ENCODE peak calls at places on chromosomes 12 and 14, in five cellular contexts. One of them, this sample, is unnamed.

GRCh38 chr12:118958520-118958919 is 22.8 kb upstream of the SRRM4 start:
- DNase-seq in pancreas: no peak
- DNase-seq in adrenal gland: no peak
- DNase-seq in astrocyte of the spinal cord: no peak
- DNase-seq in esophagus muscularis mucosa: no peak
- DNase-seq in this sample: no peak

GRCh38 chr12:19642305-19642704 is 203.0 kb downstream of the AEBP2 start:
- DNase-seq in pancreas: no peak
- DNase-seq in astrocyte of the spinal cord: no peak
- DNase-seq in adrenal gland: no peak
- DNase-seq in esophagus muscularis mucosa: peak; percentile 66
- DNase-seq in this sample: no peak

GRCh38 chr14:99753225-99754140 is 39.7 kb upstream of the EML1 start:
- DNase-seq in adrenal gland: peak; percentile 10
- DNase-seq in pancreas: peak; percentile 29
- DNase-seq in esophagus muscularis mucosa: no peak
- DNase-seq in astrocyte of the spinal cord: no peak
- DNase-seq in this sample: no peak

GRCh38 chr12:93572712-93573551 is 457 bp downstream of the SOCS2 start:
- DNase-seq in pancreas: peak; percentile 65
- DNase-seq in astrocyte of the spinal cord: peak; percentile 32
- DNase-seq in adrenal gland: peak; percentile 48
- DNase-seq in esophagus muscularis mucosa: no peak
- DNase-seq in this sample: no peak

GRCh38 chr14:100619382-100620305 is 32.4 kb upstream of the BEGAIN start:
- DNase-seq in esophagus muscularis mucosa: no peak
- DNase-seq in adrenal gland: peak; percentile 5
- DNase-seq in pancreas: peak; percentile 49
- DNase-seq in astrocyte of the spinal cord: no peak
- DNase-seq in this sample: no peak

GRCh38 chr14:60313093-60313492 is 64.1 kb downstream of the PPM1A start:
- DNase-seq in adrenal gland: no peak
- DNase-seq in pancreas: no peak
- DNase-seq in astrocyte of the spinal cord: no peak
- DNase-seq in esophagus muscularis mucosa: no peak
- DNase-seq in this sample: no peak

GRCh38 chr12:125145196-125145595 is 80.0 kb downstream of the AACS start:
- DNase-seq in pancreas: no peak
- DNase-seq in adrenal gland: no peak
- DNase-seq in esophagus muscularis mucosa: no peak
- DNase-seq in astrocyte of the spinal cord: no peak
- DNase-seq in this sample: no peak

GRCh38 chr12:96301732-96302131 is 98.5 kb downstream of the CDK17 start:
- DNase-seq in adrenal gland: no peak
- DNase-seq in esophagus muscularis mucosa: no peak
- DNase-seq in pancreas: no peak
- DNase-seq in astrocyte of the spinal cord: no peak
- DNase-seq in this sample: no peak

GRCh38 chr12:11174022-11174421 is 3.0 kb downstream of the SMIM10L1 start:
- DNase-seq in pancreas: no peak
- DNase-seq in astrocyte of the spinal cord: peak; percentile 32
- DNase-seq in adrenal gland: no peak
- DNase-seq in esophagus muscularis mucosa: no peak
- DNase-seq in this sample: no peak

GRCh38 chr12:119061208-119061796 is 80.0 kb downstream of the SRRM4 start:
- DNase-seq in astrocyte of the spinal cord: peak; percentile 20
- DNase-seq in pancreas: peak; percentile 80
- DNase-seq in adrenal gland: peak; percentile 49
- DNase-seq in esophagus muscularis mucosa: no peak
- DNase-seq in this sample: no peak

GRCh38 chr12:123149828-123150272 is 1.0 kb downstream of the PITPNM2 start:
- DNase-seq in adrenal gland: peak; percentile 45
- DNase-seq in astrocyte of the spinal cord: no peak
- DNase-seq in pancreas: peak; percentile 60
- DNase-seq in esophagus muscularis mucosa: no peak
- DNase-seq in this sample: no peak

GRCh38 chr14:67729072-67729561 is 27.4 kb downstream of the RDH12 start:
- DNase-seq in pancreas: peak; percentile 60
- DNase-seq in adrenal gland: no peak
- DNase-seq in astrocyte of the spinal cord: no peak
- DNase-seq in esophagus muscularis mucosa: no peak
- DNase-seq in this sample: no peak

GRCh38 chr12:86723326-86723725 is 467.1 kb upstream of the MGAT4C start:
- DNase-seq in esophagus muscularis mucosa: no peak
- DNase-seq in astrocyte of the spinal cord: no peak
- DNase-seq in adrenal gland: no peak
- DNase-seq in pancreas: no peak
- DNase-seq in this sample: no peak

GRCh38 chr14:23068792-23069412 is 11.6 kb upstream of the CDH24 start:
- DNase-seq in pancreas: no peak
- DNase-seq in astrocyte of the spinal cord: peak; percentile 92
- DNase-seq in adrenal gland: peak; percentile 87
- DNase-seq in esophagus muscularis mucosa: no peak
- DNase-seq in this sample: peak; percentile 70

GRCh38 chr12:8077207-8077606 is 4.9 kb upstream of the NECAP1 start:
- DNase-seq in adrenal gland: no peak
- DNase-seq in astrocyte of the spinal cord: peak; percentile 43
- DNase-seq in esophagus muscularis mucosa: no peak
- DNase-seq in pancreas: no peak
- DNase-seq in this sample: no peak

GRCh38 chr14:93788557-93789365 is 476 bp upstream of the PRIMA1 start:
- DNase-seq in esophagus muscularis mucosa: no peak
- DNase-seq in pancreas: peak; percentile 58
- DNase-seq in adrenal gland: no peak
- DNase-seq in astrocyte of the spinal cord: no peak
- DNase-seq in this sample: no peak

GRCh38 chr14:49581209-49581960 is 4.8 kb downstream of the RPS29 start:
- DNase-seq in esophagus muscularis mucosa: no peak
- DNase-seq in adrenal gland: no peak
- DNase-seq in astrocyte of the spinal cord: no peak
- DNase-seq in pancreas: no peak
- DNase-seq in this sample: no peak

GRCh38 chr14:100004392-100004791 is 60.8 kb upstream of the EVL start:
- DNase-seq in esophagus muscularis mucosa: no peak
- DNase-seq in astrocyte of the spinal cord: peak; percentile 29
- DNase-seq in pancreas: no peak
- DNase-seq in adrenal gland: no peak
- DNase-seq in this sample: no peak

GRCh38 chr12:96352161-96352835 is 47.9 kb downstream of the CDK17 start:
- DNase-seq in esophagus muscularis mucosa: no peak
- DNase-seq in pancreas: no peak
- DNase-seq in astrocyte of the spinal cord: no peak
- DNase-seq in adrenal gland: no peak
- DNase-seq in this sample: no peak

GRCh38 chr12:27048822-27049752 is 26.7 kb downstream of the MED21 start:
- DNase-seq in adrenal gland: no peak
- DNase-seq in astrocyte of the spinal cord: peak; percentile 74
- DNase-seq in esophagus muscularis mucosa: no peak
- DNase-seq in pancreas: no peak
- DNase-seq in this sample: no peak

GRCh38 chr14:66944872-66945271 is 244.4 kb upstream of the GARIN2 start:
- DNase-seq in esophagus muscularis mucosa: no peak
- DNase-seq in astrocyte of the spinal cord: peak; percentile 45
- DNase-seq in adrenal gland: no peak
- DNase-seq in pancreas: no peak
- DNase-seq in this sample: no peak

GRCh38 chr12:27163048-27163715 is 80.8 kb upstream of the C12orf71 start:
- DNase-seq in adrenal gland: no peak
- DNase-seq in astrocyte of the spinal cord: peak; percentile 77
- DNase-seq in esophagus muscularis mucosa: no peak
- DNase-seq in pancreas: no peak
- DNase-seq in this sample: no peak

GRCh38 chr14:36315159-36315853 is 5.1 kb downstream of the MBIP start:
- DNase-seq in esophagus muscularis mucosa: no peak
- DNase-seq in pancreas: no peak
- DNase-seq in astrocyte of the spinal cord: no peak
- DNase-seq in adrenal gland: no peak
- DNase-seq in this sample: no peak

GRCh38 chr14:100879782-100880181 is 23.7 kb downstream of the RTL1 start:
- DNase-seq in pancreas: peak; percentile 26
- DNase-seq in astrocyte of the spinal cord: no peak
- DNase-seq in adrenal gland: no peak
- DNase-seq in esophagus muscularis mucosa: no peak
- DNase-seq in this sample: no peak

GRCh38 chr14:89986475-89986874 is 30.7 kb downstream of the TDP1 start:
- DNase-seq in pancreas: no peak
- DNase-seq in esophagus muscularis mucosa: no peak
- DNase-seq in astrocyte of the spinal cord: no peak
- DNase-seq in adrenal gland: no peak
- DNase-seq in this sample: no peak

GRCh38 chr14:102227184-102227964 is 77.6 kb downstream of the MOK start:
- DNase-seq in pancreas: no peak
- DNase-seq in adrenal gland: no peak
- DNase-seq in astrocyte of the spinal cord: no peak
- DNase-seq in esophagus muscularis mucosa: no peak
- DNase-seq in this sample: no peak

GRCh38 chr14:99420711-99421110 is 59.9 kb downstream of the SETD3 start:
- DNase-seq in astrocyte of the spinal cord: peak; percentile 27
- DNase-seq in pancreas: no peak
- DNase-seq in esophagus muscularis mucosa: no peak
- DNase-seq in adrenal gland: no peak
- DNase-seq in this sample: no peak

GRCh38 chr12:27781680-27782079 is 1.6 kb upstream of the MANSC4 start:
- DNase-seq in esophagus muscularis mucosa: no peak
- DNase-seq in pancreas: no peak
- DNase-seq in astrocyte of the spinal cord: peak; percentile 27
- DNase-seq in adrenal gland: no peak
- DNase-seq in this sample: no peak

GRCh38 chr12:72095025-72095424 is 156.4 kb downstream of the TPH2 start:
- DNase-seq in esophagus muscularis mucosa: no peak
- DNase-seq in pancreas: no peak
- DNase-seq in adrenal gland: no peak
- DNase-seq in astrocyte of the spinal cord: no peak
- DNase-seq in this sample: no peak

DNA sequence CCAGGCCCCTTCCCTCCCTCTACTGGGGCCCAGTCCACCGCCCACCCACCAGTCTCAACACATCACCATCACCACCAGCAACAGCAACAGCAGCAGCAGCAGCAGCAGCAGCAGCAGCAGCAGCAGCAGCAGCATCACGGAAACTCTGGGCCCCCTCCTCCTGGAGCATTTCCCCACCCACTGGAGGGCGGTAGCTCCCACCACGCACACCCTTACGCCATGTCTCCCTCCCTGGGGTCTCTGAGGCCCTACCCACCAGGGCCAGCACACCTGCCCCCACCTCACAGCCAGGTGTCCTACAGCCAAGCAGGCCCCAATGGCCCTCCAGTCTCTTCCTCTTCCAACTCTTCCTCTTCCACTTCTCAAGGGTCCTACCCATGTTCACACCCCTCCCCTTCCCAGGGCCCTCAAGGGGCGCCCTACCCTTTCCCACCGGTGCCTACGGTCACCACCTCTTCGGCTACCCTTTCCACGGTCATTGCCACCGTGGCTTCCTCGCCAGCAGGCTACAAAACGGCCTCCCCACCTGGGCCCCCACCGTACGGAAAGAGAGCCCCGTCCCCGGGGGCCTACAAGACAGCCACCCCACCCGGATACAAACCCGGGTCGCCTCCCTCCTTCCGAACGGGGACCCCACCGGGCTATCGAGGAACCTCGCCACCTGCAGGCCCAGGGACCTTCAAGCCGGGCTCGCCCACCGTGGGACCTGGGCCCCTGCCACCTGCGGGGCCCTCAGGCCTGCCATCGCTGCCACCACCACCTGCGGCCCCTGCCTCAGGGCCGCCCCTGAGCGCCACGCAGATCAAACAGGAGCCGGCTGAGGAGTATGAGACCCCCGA is 6.8 kb upstream of the RNU7-1 start:
- DNase-seq in adrenal gland: peak; percentile 53
- DNase-seq in esophagus muscularis mucosa: no peak
- DNase-seq in astrocyte of the spinal cord: no peak
- DNase-seq in pancreas: peak; percentile 72
- DNase-seq in this sample: no peak
- TF ChIP-seq CTCF in adrenal gland: no peak
- TF ChIP-seq CTCF in esophagus muscularis mucosa: no peak
- TF ChIP-seq CTCF in astrocyte of the spinal cord: no peak
- TF ChIP-seq CTCF in pancreas: no peak
- TF ChIP-seq CTCF in this sample: no peak

DNA sequence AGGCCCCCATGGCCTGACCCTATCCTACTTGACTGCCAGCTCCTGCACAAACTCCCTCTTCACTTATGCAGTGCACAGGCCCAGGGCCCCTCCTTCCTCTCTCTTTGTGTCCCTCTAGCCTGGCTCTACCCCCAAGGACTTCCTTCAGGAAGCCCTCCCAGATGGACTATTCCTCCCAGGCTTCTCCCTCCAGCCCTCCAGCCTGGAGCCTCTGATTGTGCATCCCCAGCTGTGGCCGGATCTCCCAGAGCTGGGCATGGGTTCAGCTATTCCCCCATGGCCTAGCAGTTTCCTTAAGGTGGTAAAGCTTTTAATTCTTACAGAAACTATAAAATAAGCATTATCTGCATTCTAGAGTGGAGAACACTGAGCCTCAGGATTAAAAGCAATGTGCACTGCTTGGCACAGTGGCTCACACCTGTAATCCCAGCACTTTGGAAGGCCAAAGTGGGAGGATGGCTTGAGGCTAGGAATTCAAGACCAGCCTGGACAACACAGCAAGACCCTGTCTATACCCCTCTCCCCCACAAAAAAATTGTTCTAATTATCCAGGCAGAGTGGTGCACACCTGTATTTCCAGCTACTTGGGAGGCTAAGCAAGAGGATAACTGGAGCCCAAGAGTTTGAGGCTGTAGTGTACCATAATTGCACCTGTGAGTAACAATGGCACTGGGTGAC is 16.8 kb upstream of the KRT8 start:
- DNase-seq in adrenal gland: no peak
- DNase-seq in pancreas: no peak
- DNase-seq in astrocyte of the spinal cord: no peak
- DNase-seq in esophagus muscularis mucosa: no peak
- DNase-seq in this sample: no peak
- TF ChIP-seq CTCF in adrenal gland: no peak
- TF ChIP-seq CTCF in pancreas: no peak
- TF ChIP-seq CTCF in astrocyte of the spinal cord: no peak
- TF ChIP-seq CTCF in esophagus muscularis mucosa: no peak
- TF ChIP-seq CTCF in this sample: no peak

GRCh38 chr12:45586486-45586885 is 143.0 kb upstream of the ARID2 start:
- DNase-seq in astrocyte of the spinal cord: no peak
- DNase-seq in pancreas: no peak
- DNase-seq in esophagus muscularis mucosa: peak; percentile 29
- DNase-seq in adrenal gland: no peak
- DNase-seq in this sample: no peak
- TF ChIP-seq CTCF in astrocyte of the spinal cord: no peak
- TF ChIP-seq CTCF in pancreas: no peak
- TF ChIP-seq CTCF in esophagus muscularis mucosa: no peak
- TF ChIP-seq CTCF in adrenal gland: no peak
- TF ChIP-seq CTCF in this sample: no peak

DNA sequence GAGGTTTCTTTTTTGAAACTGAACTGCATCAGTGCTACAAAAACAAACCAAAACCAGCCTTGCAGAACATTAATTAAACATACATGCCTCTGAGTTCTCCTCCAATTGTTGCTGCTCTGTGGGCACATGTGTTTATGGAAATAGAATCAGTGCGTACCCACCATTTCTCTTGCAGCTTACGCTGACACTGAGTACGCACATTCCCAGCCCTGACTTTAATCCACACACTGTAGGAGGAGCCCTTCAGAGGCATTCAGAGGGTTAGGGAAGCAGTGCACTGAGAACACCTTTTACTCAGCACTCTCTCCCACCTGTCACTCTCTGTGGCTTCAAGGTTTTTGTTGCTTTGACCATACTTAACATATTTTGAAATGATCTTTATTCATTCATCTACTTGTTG is 250.5 kb upstream of the PWP1 start:
- DNase-seq in pancreas: no peak
- DNase-seq in adrenal gland: no peak
- DNase-seq in astrocyte of the spinal cord: no peak
- DNase-seq in esophagus muscularis mucosa: no peak
- DNase-seq in this sample: no peak
- TF ChIP-seq CTCF in pancreas: no peak
- TF ChIP-seq CTCF in adrenal gland: no peak
- TF ChIP-seq CTCF in astrocyte of the spinal cord: no peak
- TF ChIP-seq CTCF in esophagus muscularis mucosa: no peak
- TF ChIP-seq CTCF in this sample: no peak